ENCODE peak calls at places on chromosomes 7 and 10, in four cellular contexts. X, B, Q and J are unnamed samples.

GRCh38 chr7:158819571-158820203 is 9.6 kb downstream of the ESYT2 start:
- DNase-seq in X (no peak), B (no peak), Q (peak), J (peak)

GRCh38 chr10:10497245-10497644 is 520.4 kb upstream of the CELF2 start:
- DNase-seq in X (no peak), B (no peak), Q (no peak), J (no peak)

GRCh38 chr7:44259547-44260457 is 59.0 kb downstream of the YKT6 start:
- DNase-seq in X (peak), B (peak), Q (peak), J (peak)

GRCh38 chr7:132778761-132779160 is 202.5 kb upstream of the PLXNA4 start:
- DNase-seq in X (no peak), B (no peak), Q (no peak), J (no peak)

GRCh38 chr10:124518366-124518765 is 56.7 kb downstream of the LHPP start:
- DNase-seq in X (no peak), B (no peak), Q (no peak), J (no peak)

GRCh38 chr10:113865896-113866295 is 11.4 kb downstream of the NHLRC2 start:
- DNase-seq in X (no peak), B (no peak), Q (no peak), J (no peak)

GRCh38 chr7:16484453-16485158 is 19.1 kb upstream of the SOSTDC1 start:
- DNase-seq in X (peak), B (no peak), Q (no peak), J (peak)

GRCh38 chr7:1641173-1641572 is 28.9 kb upstream of the ELFN1 start:
- DNase-seq in X (no peak), B (no peak), Q (no peak), J (no peak)

GRCh38 chr7:140316165-140316661 is 82.1 kb downstream of the SLC37A3 start:
- DNase-seq in X (peak), B (peak), Q (peak), J (peak)

GRCh38 chr7:29369909-29370488 is 175.4 kb downstream of the CHN2 start:
- DNase-seq in X (no peak), B (no peak), Q (no peak), J (no peak)

GRCh38 chr10:129863231-129863663 is 100.8 kb downstream of the EBF3 start:
- DNase-seq in X (no peak), B (no peak), Q (no peak), J (no peak)

GRCh38 chr7:113267885-113268284 is 149.5 kb upstream of the SMIM30 start:
- DNase-seq in X (no peak), B (no peak), Q (no peak), J (peak)

GRCh38 chr7:78260826-78261225 is 462.3 kb downstream of the PHTF2 start:
- DNase-seq in X (no peak), B (no peak), Q (no peak), J (no peak)

GRCh38 chr7:94510582-94511456 is 1.2 kb downstream of the CASD1 start:
- DNase-seq in X (peak), B (peak), Q (no peak), J (peak)

GRCh38 chr7:76333388-76334101 is 25.2 kb downstream of the YWHAG start:
- DNase-seq in X (no peak), B (no peak), Q (no peak), J (no peak)

GRCh38 chr7:39672176-39672575 is 48.8 kb downstream of the RALA start:
- DNase-seq in X (no peak), B (no peak), Q (no peak), J (no peak)

GRCh38 chr10:109978481-109978880 is 29.3 kb upstream of the ADD3 start:
- DNase-seq in X (peak), B (peak), Q (no peak), J (peak)

GRCh38 chr7:140223515-140224221 is 46.9 kb upstream of the KDM7A start:
- DNase-seq in X (no peak), B (no peak), Q (no peak), J (no peak)

GRCh38 chr7:40733578-40733977 is 598.8 kb downstream of the SUGCT start:
- DNase-seq in X (no peak), B (peak), Q (no peak), J (no peak)

GRCh38 chr7:101954494-101954893 is 137.1 kb downstream of the CUX1 start:
- DNase-seq in X (no peak), B (no peak), Q (no peak), J (no peak)

GRCh38 chr7:136513744-136514143 is 354.7 kb upstream of the CHRM2 start:
- DNase-seq in X (no peak), B (no peak), Q (no peak), J (no peak)

GRCh38 chr7:54839538-54840213 is 80.7 kb upstream of the SEC61G start:
- DNase-seq in X (peak), B (peak), Q (no peak), J (peak)

GRCh38 chr10:58767652-58768051 is 255.0 kb downstream of the BICC1 start:
- DNase-seq in X (no peak), B (no peak), Q (no peak), J (no peak)

GRCh38 chr10:69416695-69417094 is at the start of gene TACR2:
- DNase-seq in X (no peak), B (no peak), Q (no peak), J (no peak)

GRCh38 chr10:56632537-56632936 is 271.5 kb upstream of the ZWINT start:
- DNase-seq in X (no peak), B (no peak), Q (no peak), J (no peak)

GRCh38 chr7:98908585-98908984 is 30.3 kb downstream of the TRRAP start:
- DNase-seq in X (no peak), B (no peak), Q (no peak), J (no peak)

GRCh38 chr7:82605247-82605864 is 161.8 kb upstream of the CACNA2D1 start:
- DNase-seq in X (peak), B (no peak), Q (no peak), J (peak)

GRCh38 chr10:71074176-71074755 is 138.1 kb upstream of the UNC5B start:
- DNase-seq in X (no peak), B (no peak), Q (no peak), J (no peak)

GRCh38 chr7:92751902-92752901 is 84.2 kb downstream of the CDK6 start:
- DNase-seq in X (peak), B (no peak), Q (no peak), J (peak)

GRCh38 chr10:63241898-63242297 is 108.8 kb downstream of the NRBF2 start:
- DNase-seq in X (no peak), B (no peak), Q (no peak), J (no peak)

GRCh38 chr7:131331806-131332205 is 4.1 kb downstream of the MKLN1 start:
- DNase-seq in X (no peak), B (no peak), Q (no peak), J (no peak)

GRCh38 chr10:4453950-4454349 is 372.1 kb upstream of the AKR1E2 start:
- DNase-seq in X (no peak), B (no peak), Q (no peak), J (no peak)

GRCh38 chr10:4450169-4450568 is 375.8 kb upstream of the AKR1E2 start:
- DNase-seq in X (no peak), B (no peak), Q (no peak), J (no peak)

GRCh38 chr10:4451512-4451911 is 374.5 kb upstream of the AKR1E2 start:
- DNase-seq in X (no peak), B (no peak), Q (no peak), J (no peak)

GRCh38 chr10:4453276-4453675 is 372.7 kb upstream of the AKR1E2 start:
- DNase-seq in X (no peak), B (no peak), Q (no peak), J (no peak)

GRCh38 chr10:4450981-4451501 is 375.0 kb upstream of the AKR1E2 start:
- DNase-seq in X (peak), B (no peak), Q (peak), J (peak)
- H3K4me3 ChIP-seq in X (no peak), B (no peak), Q (no peak), J (no peak)

GRCh38 chr10:73902351-73902750 is 8.6 kb upstream of the PLAU start:
- DNase-seq in X (no peak), B (no peak), Q (no peak), J (no peak)
- H3K4me3 ChIP-seq in X (no peak), B (no peak), Q (no peak), J (no peak)

DNA sequence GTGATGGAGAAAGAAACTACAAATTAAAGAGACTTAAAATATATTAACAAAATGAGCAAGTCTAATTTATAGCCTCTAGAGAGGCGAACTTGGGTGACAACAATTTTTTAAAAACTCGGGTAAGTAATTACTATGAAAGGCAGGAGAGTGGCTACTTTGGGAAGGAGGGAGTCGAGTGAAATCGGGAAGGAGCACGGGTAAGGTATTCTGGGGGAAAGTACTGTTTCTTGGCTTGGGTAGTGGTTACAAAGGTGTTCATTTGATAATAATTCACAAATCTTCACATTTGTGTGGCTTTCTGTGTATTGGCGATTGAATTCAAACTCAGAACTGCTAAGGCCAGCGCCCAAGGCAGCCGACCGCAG is 32.9 kb upstream of the GRID1 start:
- DNase-seq in X (no peak), B (no peak), Q (no peak), J (no peak)
- H3K4me3 ChIP-seq in X (peak), B (no peak), Q (peak), J (peak)

DNA sequence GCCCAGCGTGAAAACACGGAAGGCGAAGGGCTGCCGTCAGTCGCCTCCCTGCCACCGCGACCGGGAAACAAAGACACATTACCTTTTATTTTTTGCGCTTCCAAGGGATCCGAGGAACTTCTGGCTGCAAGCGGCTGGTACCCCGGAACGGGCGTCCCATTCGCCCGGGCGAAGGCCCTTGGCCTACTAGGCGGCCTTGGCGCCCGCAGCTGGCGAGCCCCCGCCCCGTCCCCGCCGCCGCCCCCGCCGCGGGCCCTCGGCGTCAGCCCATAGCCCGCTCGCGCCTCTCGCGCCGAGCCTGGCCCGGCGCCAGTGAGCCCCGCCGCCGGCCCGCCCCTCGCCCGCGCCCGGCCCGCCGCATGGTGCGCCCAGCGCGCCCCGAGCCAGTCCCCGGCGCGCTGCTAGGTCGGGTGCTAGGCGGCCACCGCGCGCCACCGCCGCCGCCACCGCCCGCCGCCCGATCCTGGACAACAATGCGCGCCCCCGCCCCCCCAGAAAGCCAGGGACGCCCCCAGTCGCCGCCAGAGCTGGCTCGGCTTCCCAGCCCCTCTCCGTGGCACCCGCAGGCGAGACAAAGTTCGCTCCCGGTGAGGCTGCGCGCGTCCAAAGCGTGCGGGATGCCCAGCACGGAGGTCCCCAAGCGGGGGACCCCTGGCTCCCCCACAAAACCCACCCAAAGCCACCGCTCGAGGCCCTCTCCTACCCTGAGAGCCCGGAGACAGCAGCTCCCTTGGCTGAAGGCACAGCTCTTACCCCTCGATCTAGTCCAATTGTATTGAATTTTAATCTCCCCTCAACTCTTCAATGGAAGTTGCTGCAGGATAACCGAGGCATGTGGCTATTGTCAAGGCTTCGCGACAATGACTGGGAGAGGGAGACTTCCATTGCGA is 305.0 kb downstream of the PRPF18 start:
- DNase-seq in X (no peak), B (no peak), Q (no peak), J (no peak)
- H3K4me3 ChIP-seq in X (peak), B (peak), Q (peak), J (peak)

DNA sequence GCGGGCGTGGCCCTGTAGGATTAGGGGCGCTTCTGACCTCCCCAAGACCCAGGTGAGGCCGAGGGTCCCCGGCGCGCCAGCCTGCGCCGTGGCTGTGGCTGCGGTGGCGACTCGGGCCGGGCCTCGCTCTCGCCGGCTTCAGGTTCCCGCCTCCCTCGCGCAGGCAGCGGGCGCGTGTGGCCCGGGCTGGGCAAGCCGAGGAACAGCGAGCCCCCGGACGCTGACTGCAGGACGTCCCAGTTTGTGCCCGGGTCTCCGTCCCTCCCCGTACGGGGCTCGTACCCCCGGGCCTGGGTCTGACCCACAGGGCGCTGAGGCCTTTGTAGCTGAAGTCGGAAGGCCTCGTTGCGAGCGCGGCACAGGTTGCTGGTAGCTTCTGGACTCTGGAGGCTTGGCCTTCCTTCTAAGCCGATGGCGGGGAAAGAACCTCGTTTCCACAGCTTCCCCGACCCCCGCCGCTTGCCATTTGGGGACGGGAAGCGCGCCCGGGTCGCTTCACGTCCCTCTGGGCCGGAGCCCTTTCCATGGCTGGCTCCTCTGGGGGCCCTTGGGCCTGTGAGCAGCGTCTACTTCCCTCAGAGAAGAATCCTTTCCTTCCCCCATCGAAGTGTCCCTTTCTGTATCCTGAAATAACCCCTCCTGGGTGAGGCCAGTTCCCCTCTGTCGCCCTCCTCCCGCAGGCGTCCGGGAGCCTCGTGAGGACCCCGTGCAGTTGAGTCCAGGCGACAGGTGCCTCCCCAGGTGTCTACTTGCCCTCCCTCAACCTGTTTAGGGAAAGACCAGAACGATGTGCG is 9.1 kb downstream of the EVX1 start:
- DNase-seq in X (no peak), B (no peak), Q (no peak), J (no peak)
- H3K4me3 ChIP-seq in X (no peak), B (no peak), Q (no peak), J (no peak)